ENCODE peak calls at places on chromosomes 1 and 21, in five cellular contexts. One of them, this sample, is unnamed.

GRCh38 chr1:43545686-43546387 is 15.2 kb downstream of the PTPRF start:
- DNase-seq in left ventricle myocardium superior: peak
- DNase-seq in iPS-NIHi11: peak
- DNase-seq in neuronal stem cell: peak
- DNase-seq in activated CD4-positive, alpha-beta T cell treated with anti-CD3 and anti-CD28 coated beads, Interleukin-2, amount 50 U/mL, for 48 hours: no peak
- DNase-seq in this sample: no peak

GRCh38 chr1:203698144-203698543 is 66.8 kb upstream of the LAX1 start:
- DNase-seq in left ventricle myocardium superior: no peak
- DNase-seq in iPS-NIHi11: no peak
- DNase-seq in activated CD4-positive, alpha-beta T cell treated with anti-CD3 and anti-CD28 coated beads, Interleukin-2, amount 50 U/mL, for 48 hours: no peak
- DNase-seq in neuronal stem cell: no peak
- DNase-seq in this sample: no peak

GRCh38 chr21:25934771-25935224 is 200.0 kb downstream of the GABPA start:
- DNase-seq in neuronal stem cell: no peak
- DNase-seq in iPS-NIHi11: no peak
- DNase-seq in activated CD4-positive, alpha-beta T cell treated with anti-CD3 and anti-CD28 coated beads, Interleukin-2, amount 50 U/mL, for 48 hours: peak
- DNase-seq in left ventricle myocardium superior: peak
- DNase-seq in this sample: peak

GRCh38 chr1:47997289-47998200 is at the start of gene TRABD2B:
- DNase-seq in iPS-NIHi11: peak
- DNase-seq in left ventricle myocardium superior: peak
- DNase-seq in activated CD4-positive, alpha-beta T cell treated with anti-CD3 and anti-CD28 coated beads, Interleukin-2, amount 50 U/mL, for 48 hours: peak
- DNase-seq in neuronal stem cell: peak
- DNase-seq in this sample: no peak

GRCh38 chr1:212415107-212415841 is 588 bp upstream of the PACC1 start:
- DNase-seq in neuronal stem cell: no peak
- DNase-seq in iPS-NIHi11: no peak
- DNase-seq in left ventricle myocardium superior: no peak
- DNase-seq in activated CD4-positive, alpha-beta T cell treated with anti-CD3 and anti-CD28 coated beads, Interleukin-2, amount 50 U/mL, for 48 hours: no peak
- DNase-seq in this sample: no peak

GRCh38 chr1:66809736-66810326 is 8.8 kb upstream of the INSL5 start:
- DNase-seq in neuronal stem cell: no peak
- DNase-seq in iPS-NIHi11: no peak
- DNase-seq in left ventricle myocardium superior: no peak
- DNase-seq in activated CD4-positive, alpha-beta T cell treated with anti-CD3 and anti-CD28 coated beads, Interleukin-2, amount 50 U/mL, for 48 hours: no peak
- DNase-seq in this sample: no peak

GRCh38 chr1:208225954-208226937 is 17.9 kb downstream of the PLXNA2 start:
- DNase-seq in activated CD4-positive, alpha-beta T cell treated with anti-CD3 and anti-CD28 coated beads, Interleukin-2, amount 50 U/mL, for 48 hours: no peak
- DNase-seq in left ventricle myocardium superior: no peak
- DNase-seq in neuronal stem cell: no peak
- DNase-seq in iPS-NIHi11: no peak
- DNase-seq in this sample: no peak

GRCh38 chr1:911875-912739 is 11.6 kb upstream of the SAMD11 start:
- DNase-seq in activated CD4-positive, alpha-beta T cell treated with anti-CD3 and anti-CD28 coated beads, Interleukin-2, amount 50 U/mL, for 48 hours: no peak
- DNase-seq in neuronal stem cell: no peak
- DNase-seq in iPS-NIHi11: no peak
- DNase-seq in left ventricle myocardium superior: peak
- DNase-seq in this sample: no peak

GRCh38 chr1:147389532-147390184 is 147.2 kb downstream of the CHD1L start:
- DNase-seq in activated CD4-positive, alpha-beta T cell treated with anti-CD3 and anti-CD28 coated beads, Interleukin-2, amount 50 U/mL, for 48 hours: no peak
- DNase-seq in iPS-NIHi11: peak
- DNase-seq in neuronal stem cell: peak
- DNase-seq in left ventricle myocardium superior: no peak
- DNase-seq in this sample: peak

GRCh38 chr1:36119451-36119850 is 5.6 kb downstream of the COL8A2 start:
- DNase-seq in neuronal stem cell: no peak
- DNase-seq in activated CD4-positive, alpha-beta T cell treated with anti-CD3 and anti-CD28 coated beads, Interleukin-2, amount 50 U/mL, for 48 hours: no peak
- DNase-seq in left ventricle myocardium superior: no peak
- DNase-seq in iPS-NIHi11: no peak
- DNase-seq in this sample: no peak

GRCh38 chr21:45001134-45002095 is 61.6 kb downstream of the SLX9 start:
- DNase-seq in iPS-NIHi11: no peak
- DNase-seq in left ventricle myocardium superior: peak
- DNase-seq in neuronal stem cell: no peak
- DNase-seq in activated CD4-positive, alpha-beta T cell treated with anti-CD3 and anti-CD28 coated beads, Interleukin-2, amount 50 U/mL, for 48 hours: no peak
- DNase-seq in this sample: no peak

GRCh38 chr1:9312183-9312582 is 19.5 kb downstream of the SPSB1 start:
- DNase-seq in left ventricle myocardium superior: no peak
- DNase-seq in activated CD4-positive, alpha-beta T cell treated with anti-CD3 and anti-CD28 coated beads, Interleukin-2, amount 50 U/mL, for 48 hours: no peak
- DNase-seq in iPS-NIHi11: no peak
- DNase-seq in neuronal stem cell: no peak
- DNase-seq in this sample: no peak

GRCh38 chr1:25699501-25700089 is 83.0 kb downstream of the MAN1C1 start:
- DNase-seq in left ventricle myocardium superior: peak
- DNase-seq in activated CD4-positive, alpha-beta T cell treated with anti-CD3 and anti-CD28 coated beads, Interleukin-2, amount 50 U/mL, for 48 hours: no peak
- DNase-seq in neuronal stem cell: no peak
- DNase-seq in iPS-NIHi11: no peak
- DNase-seq in this sample: no peak

GRCh38 chr1:27773732-27774445 is 870 bp downstream of the STX12 start:
- DNase-seq in activated CD4-positive, alpha-beta T cell treated with anti-CD3 and anti-CD28 coated beads, Interleukin-2, amount 50 U/mL, for 48 hours: no peak
- DNase-seq in iPS-NIHi11: no peak
- DNase-seq in left ventricle myocardium superior: no peak
- DNase-seq in neuronal stem cell: peak
- DNase-seq in this sample: no peak

GRCh38 chr1:54163051-54163450 is 10.3 kb upstream of the CDCP2 start:
- DNase-seq in left ventricle myocardium superior: no peak
- DNase-seq in activated CD4-positive, alpha-beta T cell treated with anti-CD3 and anti-CD28 coated beads, Interleukin-2, amount 50 U/mL, for 48 hours: no peak
- DNase-seq in iPS-NIHi11: no peak
- DNase-seq in neuronal stem cell: no peak
- DNase-seq in this sample: no peak

GRCh38 chr1:13702425-13703127 is 2.6 kb downstream of the PRDM2 start:
- DNase-seq in activated CD4-positive, alpha-beta T cell treated with anti-CD3 and anti-CD28 coated beads, Interleukin-2, amount 50 U/mL, for 48 hours: peak
- DNase-seq in neuronal stem cell: no peak
- DNase-seq in left ventricle myocardium superior: no peak
- DNase-seq in iPS-NIHi11: no peak
- DNase-seq in this sample: no peak

GRCh38 chr1:14190508-14190907 is 408.0 kb upstream of the KAZN start:
- DNase-seq in left ventricle myocardium superior: no peak
- DNase-seq in iPS-NIHi11: no peak
- DNase-seq in activated CD4-positive, alpha-beta T cell treated with anti-CD3 and anti-CD28 coated beads, Interleukin-2, amount 50 U/mL, for 48 hours: no peak
- DNase-seq in neuronal stem cell: no peak
- DNase-seq in this sample: no peak

GRCh38 chr1:34858901-34859441 is 578 bp downstream of the SMIM12 start:
- DNase-seq in iPS-NIHi11: no peak
- DNase-seq in activated CD4-positive, alpha-beta T cell treated with anti-CD3 and anti-CD28 coated beads, Interleukin-2, amount 50 U/mL, for 48 hours: peak
- DNase-seq in left ventricle myocardium superior: peak
- DNase-seq in neuronal stem cell: no peak
- DNase-seq in this sample: no peak

GRCh38 chr1:8015036-8015808 is 10.9 kb downstream of the ERRFI1 start:
- DNase-seq in iPS-NIHi11: peak
- DNase-seq in neuronal stem cell: no peak
- DNase-seq in left ventricle myocardium superior: no peak
- DNase-seq in activated CD4-positive, alpha-beta T cell treated with anti-CD3 and anti-CD28 coated beads, Interleukin-2, amount 50 U/mL, for 48 hours: no peak
- DNase-seq in this sample: peak

GRCh38 chr1:24969616-24970398 is 39.7 kb upstream of the RUNX3 start:
- DNase-seq in activated CD4-positive, alpha-beta T cell treated with anti-CD3 and anti-CD28 coated beads, Interleukin-2, amount 50 U/mL, for 48 hours: no peak
- DNase-seq in left ventricle myocardium superior: no peak
- DNase-seq in neuronal stem cell: no peak
- DNase-seq in iPS-NIHi11: no peak
- DNase-seq in this sample: no peak

GRCh38 chr1:155976913-155977606 is 1.3 kb downstream of the ARHGEF2 start:
- DNase-seq in neuronal stem cell: no peak
- DNase-seq in activated CD4-positive, alpha-beta T cell treated with anti-CD3 and anti-CD28 coated beads, Interleukin-2, amount 50 U/mL, for 48 hours: peak
- DNase-seq in left ventricle myocardium superior: no peak
- DNase-seq in iPS-NIHi11: no peak
- DNase-seq in this sample: no peak

GRCh38 chr21:14767192-14767852 is 221.2 kb upstream of the SAMSN1 start:
- DNase-seq in iPS-NIHi11: no peak
- DNase-seq in left ventricle myocardium superior: no peak
- DNase-seq in activated CD4-positive, alpha-beta T cell treated with anti-CD3 and anti-CD28 coated beads, Interleukin-2, amount 50 U/mL, for 48 hours: no peak
- DNase-seq in neuronal stem cell: no peak
- DNase-seq in this sample: no peak

GRCh38 chr1:29974345-29974744 is 738.0 kb downstream of the PTPRU start:
- DNase-seq in neuronal stem cell: peak
- DNase-seq in activated CD4-positive, alpha-beta T cell treated with anti-CD3 and anti-CD28 coated beads, Interleukin-2, amount 50 U/mL, for 48 hours: no peak
- DNase-seq in iPS-NIHi11: peak
- DNase-seq in left ventricle myocardium superior: no peak
- DNase-seq in this sample: peak

This sample was measured in glomerular endothelial cell.